ENCODE peak calls at places on chromosomes 6 and 20, in six cellular contexts. E is putamen; Y is BJ; D is RPMI8226; R is D341Med; K is stimulated activated CD8-positive, alpha-beta memory T cell treated with anti-CD3 and anti-CD28 coated beads, Interleukin-4, amount 100 ng/mL, for 48 hours. L is an unnamed sample.
A peak's percentile ranks its signal among the peaks of the same experiment; 100 is the strongest.

GRCh38 chr6:41072836-41073202 is at the start of gene NFYA:
- DNase-seq in E (no peak), R (peak; percentile 93), K (no peak), Y (no peak), D (no peak), L (no peak)

GRCh38 chr20:48329676-48330644 is 497.8 kb downstream of the PREX1 start:
- DNase-seq in E (no peak), K (no peak), Y (no peak), D (no peak), R (peak; percentile 54), L (no peak)

GRCh38 chr20:51695574-51696303 is 72.5 kb downstream of the ATP9A start:
- DNase-seq in R (peak; percentile 57), K (peak; percentile 29), Y (peak; percentile 77), E (no peak), D (no peak), L (peak; percentile 52)

GRCh38 chr6:42929928-42930360 is 664 bp downstream of the CNPY3 start:
- DNase-seq in D (peak; percentile 87), K (peak; percentile 76), Y (peak; percentile 29), R (no peak), E (peak; percentile 69), L (no peak)

GRCh38 chr20:14609328-14610221 is 272.2 kb upstream of the FLRT3 start:
- DNase-seq in Y (no peak), K (no peak), E (no peak), D (no peak), R (no peak), L (peak; percentile 28)

GRCh38 chr6:20559924-20560551 is 25.8 kb downstream of the CDKAL1 start:
- DNase-seq in R (no peak), Y (no peak), K (no peak), D (no peak), E (no peak), L (no peak)

GRCh38 chr6:150417899-150418824 is 49.4 kb downstream of the IYD start:
- DNase-seq in Y (peak; percentile 72), R (peak; percentile 54), E (peak; percentile 50), K (peak; percentile 36), D (peak; percentile 63), L (peak; percentile 64)

GRCh38 chr20:50304883-50305635 is 114.4 kb downstream of the CEBPB start:
- DNase-seq in K (no peak), R (no peak), Y (peak; percentile 94), E (no peak), D (no peak), L (no peak)

GRCh38 chr6:159720708-159721107 is 6.6 kb upstream of the WTAP start:
- DNase-seq in Y (no peak), K (no peak), R (no peak), D (peak; percentile 65), E (no peak), L (peak; percentile 58)